ENCODE peak calls at places on chromosomes 13 and 19, in five cellular contexts. E, G, I, J and C are unnamed samples.

GRCh38 chr13:37313383-37313782 is 207.9 kb upstream of the CSNK1A1L start:
- DNase-seq in E (no peak), J (no peak), I (no peak), G (no peak), C (no peak)

GRCh38 chr13:101127741-101128353 is 288.5 kb downstream of the NALCN start:
- DNase-seq in I (no peak), G (no peak), E (no peak), J (no peak), C (no peak)

GRCh38 chr19:11949201-11949600 is 15.6 kb upstream of the ZNF763 start:
- DNase-seq in G (no peak), J (no peak), I (no peak), E (no peak), C (no peak)

GRCh38 chr19:19034204-19034624 is 811 bp downstream of the ARMC6 start:
- DNase-seq in E (peak; percentile 76), J (peak; percentile 52), G (peak; percentile 74), I (peak; percentile 78), C (no peak)

GRCh38 chr13:88339271-88339741 is 668.1 kb downstream of the SLITRK5 start:
- DNase-seq in I (peak; percentile 51), E (no peak), J (no peak), G (no peak), C (no peak)

GRCh38 chr19:52237771-52238400 is 31.5 kb upstream of the ZNF766 start:
- DNase-seq in I (peak; percentile 59), E (peak; percentile 86), G (peak; percentile 58), J (peak; percentile 41), C (peak; percentile 69)

GRCh38 chr19:46791944-46792343 is 3.5 kb upstream of the SLC1A5 start:
- DNase-seq in I (no peak), J (no peak), G (no peak), E (no peak), C (no peak)

GRCh38 chr19:23772668-23773063 is 14.0 kb upstream of the ZNF681 start:
- DNase-seq in J (no peak), G (no peak), E (no peak), I (no peak), C (peak; percentile 21)

GRCh38 chr13:28320884-28321574 is 173.9 kb downstream of the FLT1 start:
- DNase-seq in E (no peak), G (no peak), I (no peak), J (no peak), C (no peak)

GRCh38 chr13:88800505-88800904 is 1129.3 kb downstream of the SLITRK5 start:
- DNase-seq in E (no peak), J (no peak), I (no peak), G (no peak), C (no peak)

GRCh38 chr13:92103673-92104296 is 705.4 kb downstream of the GPC5 start:
- DNase-seq in I (no peak), J (no peak), E (no peak), G (no peak), C (no peak)

GRCh38 chr13:107364658-107365057 is 796.7 kb upstream of the ARGLU1 start:
- DNase-seq in J (no peak), I (no peak), G (no peak), E (no peak), C (no peak)

GRCh38 chr19:38433268-38433733 is at the start of gene RYR1:
- DNase-seq in J (peak; percentile 71), I (peak; percentile 40), G (no peak), E (peak; percentile 77), C (no peak)

GRCh38 chr19:2365201-2365970 is 5.3 kb downstream of the TMPRSS9 start:
- DNase-seq in E (no peak), G (no peak), J (no peak), I (no peak), C (no peak)

GRCh38 chr13:28501547-28501946 is 6.6 kb upstream of the FLT1 start:
- DNase-seq in G (no peak), J (peak; percentile 58), E (no peak), I (no peak), C (no peak)

GRCh38 chr13:113785051-113786010 is 26.3 kb downstream of the TMEM255B start:
- DNase-seq in E (peak; percentile 23), I (no peak), G (peak; percentile 88), J (no peak), C (no peak)

GRCh38 chr19:6773323-6773931 is 919 bp downstream of the VAV1 start:
- DNase-seq in G (no peak), J (peak; percentile 52), E (peak; percentile 85), I (peak; percentile 61), C (no peak)
- H3K4me3 ChIP-seq in G (no peak overlapping the region), J (peak overlapping the region; percentile 39), E (peak overlapping the region; percentile 81), I (peak overlapping the region; percentile 46), C (peak overlapping the region; percentile 11)

GRCh38 chr13:110687736-110688135 is 18.2 kb downstream of the CARS2 start:
- DNase-seq in E (no peak), I (no peak), G (no peak), J (no peak), C (no peak)

GRCh38 chr13:110684388-110685056 is 21.4 kb downstream of the CARS2 start:
- DNase-seq in J (no peak), E (peak; percentile 45), I (no peak), G (no peak), C (no peak)

GRCh38 chr13:110683203-110683883 is 22.6 kb downstream of the CARS2 start:
- DNase-seq in J (no peak), E (peak; percentile 60), G (no peak), I (no peak), C (no peak)

GRCh38 chr13:110683921-110684320 is 22.0 kb downstream of the CARS2 start:
- DNase-seq in I (no peak), E (peak; percentile 37), G (no peak), J (no peak), C (no peak)

DNA sequence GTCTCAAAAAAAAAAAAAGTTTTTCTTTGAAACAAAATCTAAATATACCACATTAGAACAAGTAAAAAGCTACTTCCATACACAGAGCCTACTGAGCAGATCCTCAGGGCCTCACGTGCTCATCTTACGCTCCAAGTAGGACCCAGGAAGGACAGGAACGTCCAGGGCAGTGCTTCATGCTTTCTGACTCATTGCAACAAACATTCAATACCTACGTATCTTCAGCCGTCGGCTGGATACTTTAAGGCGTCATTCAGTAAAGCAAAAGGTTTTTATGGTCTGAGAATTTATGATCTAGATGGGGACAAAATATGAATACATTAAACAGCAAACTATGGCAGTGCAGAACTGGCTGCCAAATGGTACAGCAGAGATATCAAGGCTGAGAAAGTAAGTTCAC is 20.6 kb downstream of the CARS2 start:
- DNase-seq in E (peak; percentile 78), J (no peak), G (no peak), I (no peak), C (no peak)
- H3K36me3 ChIP-seq in E (no peaks in the 10 kb centered on the region), J (peaks cover 92% of the 10 kb centered on the region), G (peaks cover 18% of the 10 kb centered on the region), I (peaks cover 13% of the 10 kb centered on the region), C (peaks cover 63% of the 10 kb centered on the region)

GRCh38 chr13:40974460-40975407 is 44.4 kb downstream of the ELF1 start:
- DNase-seq in I (peak; percentile 20), J (no peak), E (peak; percentile 63), G (no peak), C (no peak)
- H3K27ac ChIP-seq in I (peak overlapping the region; percentile 78), J (no peak overlapping the region), E (peak overlapping the region; percentile 52), G (peak overlapping the region; percentile 39), C (no peak overlapping the region)

GRCh38 chr19:42421591-42422031 is 5.6 kb downstream of the LIPE start:
- DNase-seq in G (peak; percentile 88), I (no peak), J (peak; percentile 84), E (peak; percentile 78), C (no peak)
- H3K4me3 ChIP-seq in G (no peak overlapping the region), I (no peak overlapping the region), J (peak overlapping the region; percentile 68), E (no peak overlapping the region), C (no peak overlapping the region)

DNA sequence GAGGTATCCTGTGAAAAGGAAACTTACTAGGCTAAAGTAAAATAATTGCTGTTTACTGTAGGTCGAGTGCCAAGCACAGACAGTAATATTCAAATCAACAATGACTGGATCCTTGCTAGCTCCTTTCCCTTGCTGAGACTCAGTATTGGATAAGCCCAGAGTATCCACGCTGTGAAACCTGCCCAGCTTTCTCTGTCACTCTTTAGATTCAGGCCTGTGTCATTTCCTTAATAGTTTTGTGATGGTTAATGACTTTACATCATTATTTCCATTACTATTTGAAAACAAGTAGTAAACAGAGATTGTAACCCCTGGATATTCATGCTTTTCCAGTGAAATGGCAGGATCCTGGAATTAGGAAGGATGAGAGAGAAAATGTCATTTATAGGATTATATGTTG is 110.7 kb downstream of the LRCH1 start:
- DNase-seq in E (no peak), J (no peak), I (no peak), G (no peak), C (no peak)
- H3K36me3 ChIP-seq in E (no peaks in the 10 kb centered on the region), J (no peaks in the 10 kb centered on the region), I (no peaks in the 10 kb centered on the region), G (no peaks in the 10 kb centered on the region), C (no peaks in the 10 kb centered on the region)

GRCh38 chr19:55675661-55676354 is 782 bp downstream of the EPN1 start:
- DNase-seq in G (no peak), E (no peak), J (no peak), I (no peak), C (no peak)
- H3K27ac ChIP-seq in G (peak overlapping the region; percentile 5), E (peak overlapping the region; percentile 97), J (peak overlapping the region; percentile 88), I (peak overlapping the region; percentile 99), C (peak overlapping the region; percentile 90)

DNA sequence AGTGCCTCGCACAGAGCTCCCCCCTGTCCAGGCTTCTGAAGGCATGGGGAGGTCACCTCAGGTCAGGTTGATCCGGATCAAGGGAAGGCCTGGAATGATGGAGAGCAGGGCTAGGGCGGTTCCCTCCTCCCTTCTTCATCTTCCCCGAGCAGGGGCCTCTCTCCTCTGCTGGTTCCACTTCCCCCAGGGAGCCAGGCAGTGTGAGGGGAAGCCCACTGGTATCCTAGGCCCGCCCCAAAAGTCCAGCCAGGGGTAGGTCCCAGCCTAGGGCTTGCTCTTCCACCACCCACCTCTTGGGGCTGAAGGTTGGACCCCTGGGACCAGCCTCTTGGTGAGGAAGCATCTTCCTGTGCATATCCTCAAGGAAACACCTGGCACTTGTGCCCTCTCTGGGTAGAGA is 16.4 kb upstream of the PRR19 start:
- DNase-seq in E (no peak), J (no peak), G (no peak), I (no peak), C (no peak)
- H3K4me3 ChIP-seq in E (no peak overlapping the region), J (peak overlapping the region; percentile 66), G (no peak overlapping the region), I (no peak overlapping the region), C (peak overlapping the region; percentile 67)